ENCODE peak calls at places on chromosomes 3 and 15, in six cellular contexts. B is trophoblast cell, O is HepG2, F is mammary epithelial cell, W is hepatocyte, M is endothelial cell of umbilical vein. L is an unnamed sample.
A peak's percentile ranks its signal among the peaks of the same experiment; 100 is the strongest.

GRCh38 chr3:13700362-13700761 is 151.4 kb downstream of the FBLN2 start:
- DNase-seq in B (no peak), O (no peak), F (no peak), W (no peak), M (no peak), L (no peak)

GRCh38 chr15:31364301-31365031 is 37.8 kb downstream of the KLF13 start:
- DNase-seq in B (peak; percentile 92), O (no peak), F (peak; percentile 73), W (no peak), M (no peak), L (no peak)

GRCh38 chr15:44735482-44736260 is 657 bp upstream of the TRIM69 start:
- DNase-seq in B (peak; percentile 35), O (no peak), F (no peak), W (no peak), M (no peak), L (peak; percentile 17)

GRCh38 chr3:9218514-9218846 is 31.0 kb downstream of the SRGAP3 start:
- DNase-seq in B (no peak), O (no peak), F (no peak), W (no peak), M (no peak), L (no peak)

GRCh38 chr3:81492048-81492447 is 269.4 kb downstream of the GBE1 start:
- DNase-seq in B (no peak), O (no peak), F (no peak), W (no peak), M (no peak), L (no peak)

GRCh38 chr15:82554351-82554750 is 14.1 kb upstream of the RPS17 start:
- DNase-seq in B (no peak), O (no peak), F (peak; percentile 42), W (no peak), M (no peak), L (no peak)

GRCh38 chr3:89925976-89926375 is 818.6 kb downstream of the EPHA3 start:
- DNase-seq in B (no peak), O (no peak), F (no peak), W (no peak), M (no peak), L (no peak)

GRCh38 chr15:57259511-57260143 is 116.7 kb upstream of the CGNL1 start:
- DNase-seq in B (no peak), O (no peak), F (no peak), W (no peak), M (no peak), L (peak; percentile 17)

GRCh38 chr15:98841419-98841970 is 166.1 kb downstream of the PGPEP1L start:
- DNase-seq in B (no peak), O (no peak), F (no peak), W (no peak), M (no peak), L (no peak)

DNA sequence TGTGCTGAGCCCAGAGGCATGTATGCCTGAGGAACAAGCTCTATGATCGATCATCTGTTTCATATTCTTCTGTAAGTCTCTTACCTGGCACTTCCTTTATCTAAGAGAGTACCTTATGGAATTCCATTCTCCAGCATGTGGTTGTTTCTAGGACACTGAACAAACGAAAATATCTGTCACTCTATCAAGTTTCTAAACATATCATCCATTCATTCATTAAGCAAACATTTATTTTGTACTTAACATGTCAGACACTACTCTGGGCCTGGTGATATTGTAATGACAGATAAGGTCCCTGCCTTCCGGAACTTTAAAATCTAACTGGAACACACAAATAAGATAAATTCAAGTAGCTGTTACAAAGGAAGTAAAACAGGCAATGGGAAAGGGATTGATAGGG is 477.1 kb downstream of the IGSF11 start:
- DNase-seq in B (no peak), O (peak; percentile 55), F (no peak), W (no peak), M (no peak), L (no peak)
- H3K27ac ChIP-seq in B (no peak overlapping the region), O (no peak overlapping the region), F (no peak overlapping the region), W (no peak overlapping the region), M (no peak overlapping the region), L (no peak overlapping the region)

GRCh38 chr3:11137627-11137959 is 16.7 kb upstream of the HRH1 start:
- DNase-seq in B (no peak), O (no peak), F (no peak), W (no peak), M (no peak), L (no peak)
- H3K4me3 ChIP-seq in B (no peak overlapping the region), O (no peak overlapping the region), F (peak overlapping the region; percentile 38), W (no peak overlapping the region), M (no peak overlapping the region), L (peak overlapping the region; percentile 23)

GRCh38 chr3:172559029-172559428 is 35.8 kb upstream of the TNFSF10 start:
- DNase-seq in B (no peak), O (no peak), F (no peak), W (no peak), M (no peak), L (no peak)
- H3K4me2 ChIP-seq in B (no peak overlapping the region), O (no peak overlapping the region), F (no peak overlapping the region), W (no peak overlapping the region), M (no peak overlapping the region), L (no peak overlapping the region)

GRCh38 chr15:69797615-69798014 is 300.1 kb downstream of the TLE3 start:
- DNase-seq in B (no peak), O (no peak), F (no peak), W (no peak), M (no peak), L (no peak)

GRCh38 chr15:69798481-69799315 is 299.0 kb downstream of the TLE3 start:
- DNase-seq in B (no peak), O (no peak), F (no peak), W (no peak), M (peak; percentile 77), L (peak; percentile 69)

GRCh38 chr15:69794643-69795461 is 302.9 kb downstream of the TLE3 start:
- DNase-seq in B (peak; percentile 16), O (no peak), F (peak; percentile 53), W (no peak), M (no peak), L (peak; percentile 13)

GRCh38 chr15:69795601-69796000 is 302.1 kb downstream of the TLE3 start:
- DNase-seq in B (no peak), O (no peak), F (no peak), W (no peak), M (no peak), L (no peak)

GRCh38 chr15:69797051-69797595 is 300.6 kb downstream of the TLE3 start:
- DNase-seq in B (no peak), O (no peak), F (no peak), W (no peak), M (no peak), L (no peak)
- H3K27ac ChIP-seq in B (no peak overlapping the region), O (no peak overlapping the region), F (no peak overlapping the region), W (no peak overlapping the region), M (no peak overlapping the region), L (no peak overlapping the region)

GRCh38 chr15:94856267-94856854 is 625.0 kb downstream of the MCTP2 start:
- DNase-seq in B (no peak), O (no peak), F (no peak), W (no peak), M (no peak), L (no peak)
- H3K4me3 ChIP-seq in B (no peak overlapping the region), O (no peak overlapping the region), F (no peak overlapping the region), W (no peak overlapping the region), M (no peak overlapping the region), L (no peak overlapping the region)

DNA sequence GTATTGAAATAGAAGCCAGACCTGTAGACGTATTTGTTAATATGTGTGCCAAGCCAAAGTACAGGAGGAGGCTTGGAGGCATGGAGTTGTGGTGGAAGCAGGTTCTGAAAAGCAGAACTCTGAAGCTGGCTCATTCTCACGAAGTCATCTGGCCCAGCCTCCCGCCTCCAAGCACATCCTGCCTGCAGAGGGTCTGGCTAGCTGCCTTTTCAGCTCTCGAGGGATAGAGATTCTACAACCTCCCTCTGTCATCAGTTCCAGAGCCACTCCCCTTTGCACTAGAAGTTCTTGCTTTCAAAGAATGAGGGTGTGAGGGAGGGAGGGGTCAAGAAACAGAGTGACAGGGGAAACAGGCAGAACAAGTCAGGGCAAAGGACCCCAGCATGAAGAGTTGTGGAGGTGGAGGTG is 95.2 kb downstream of the SLC49A4 start:
- DNase-seq in B (no peak), O (no peak), F (peak; percentile 94), W (peak; percentile 62), M (peak; percentile 25), L (peak; percentile 67)
- H3K4me2 ChIP-seq in B (no peak overlapping the region), O (no peak overlapping the region), F (peak overlapping the region; percentile 59), W (no peak overlapping the region), M (no peak overlapping the region), L (no peak overlapping the region)

GRCh38 chr3:73259291-73259690 is 197.8 kb downstream of the EBLN2 start:
- DNase-seq in B (no peak), O (no peak), F (no peak), W (no peak), M (no peak), L (no peak)
- H3K27ac ChIP-seq in B (no peak overlapping the region), O (no peak overlapping the region), F (no peak overlapping the region), W (no peak overlapping the region), M (no peak overlapping the region), L (no peak overlapping the region)